ENCODE peak calls at places on chromosomes 12 and 14, in eight cellular contexts. One of them, this sample, is unnamed.

GRCh38 chr14:104285483-104285790 is 147.1 kb downstream of the KIF26A start:
- DNase-seq in GOT3: no peak
- DNase-seq in glomerular endothelial cell: no peak
- DNase-seq in kidney glomerular epithelial cell: no peak
- DNase-seq in stimulated activated CD4-positive, alpha-beta T cell treated with anti-CD3 and anti-CD28 coated beads, Interleukin-1b, Interleukin-23, amount 100 ng/mL, for 48 hours: no peak
- DNase-seq in amygdala: no peak
- DNase-seq in LHCN-M2: no peak
- DNase-seq in NCI-H2107: no peak
- DNase-seq in this sample: no peak

GRCh38 chr12:52279683-52280318 is 5.4 kb downstream of the KRT86 start:
- DNase-seq in GOT3: no peak
- DNase-seq in glomerular endothelial cell: no peak
- DNase-seq in kidney glomerular epithelial cell: peak; percentile 84
- DNase-seq in stimulated activated CD4-positive, alpha-beta T cell treated with anti-CD3 and anti-CD28 coated beads, Interleukin-1b, Interleukin-23, amount 100 ng/mL, for 48 hours: no peak
- DNase-seq in amygdala: no peak
- DNase-seq in LHCN-M2: no peak
- DNase-seq in NCI-H2107: no peak
- DNase-seq in this sample: peak; percentile 64

GRCh38 chr12:1421091-1421902 is 173.1 kb downstream of the FBXL14 start:
- DNase-seq in GOT3: no peak
- DNase-seq in glomerular endothelial cell: no peak
- DNase-seq in kidney glomerular epithelial cell: no peak
- DNase-seq in stimulated activated CD4-positive, alpha-beta T cell treated with anti-CD3 and anti-CD28 coated beads, Interleukin-1b, Interleukin-23, amount 100 ng/mL, for 48 hours: no peak
- DNase-seq in amygdala: no peak
- DNase-seq in LHCN-M2: no peak
- DNase-seq in NCI-H2107: no peak
- DNase-seq in this sample: no peak

GRCh38 chr12:93502802-93503623 is 35.7 kb downstream of the MRPL42 start:
- DNase-seq in GOT3: no peak
- DNase-seq in glomerular endothelial cell: peak; percentile 27
- DNase-seq in kidney glomerular epithelial cell: peak; percentile 15
- DNase-seq in stimulated activated CD4-positive, alpha-beta T cell treated with anti-CD3 and anti-CD28 coated beads, Interleukin-1b, Interleukin-23, amount 100 ng/mL, for 48 hours: peak; percentile 36
- DNase-seq in amygdala: peak; percentile 4
- DNase-seq in LHCN-M2: peak; percentile 23
- DNase-seq in NCI-H2107: peak; percentile 11
- DNase-seq in this sample: no peak

GRCh38 chr14:67167420-67168109 is 21.7 kb upstream of the GARIN2 start:
- DNase-seq in GOT3: no peak
- DNase-seq in glomerular endothelial cell: no peak
- DNase-seq in kidney glomerular epithelial cell: peak; percentile 51
- DNase-seq in stimulated activated CD4-positive, alpha-beta T cell treated with anti-CD3 and anti-CD28 coated beads, Interleukin-1b, Interleukin-23, amount 100 ng/mL, for 48 hours: no peak
- DNase-seq in amygdala: no peak
- DNase-seq in LHCN-M2: peak; percentile 23
- DNase-seq in NCI-H2107: no peak
- DNase-seq in this sample: peak; percentile 23

GRCh38 chr14:68733086-68733621 is 59.7 kb downstream of the ZFP36L1 start:
- DNase-seq in GOT3: no peak
- DNase-seq in glomerular endothelial cell: no peak
- DNase-seq in kidney glomerular epithelial cell: peak; percentile 16
- DNase-seq in stimulated activated CD4-positive, alpha-beta T cell treated with anti-CD3 and anti-CD28 coated beads, Interleukin-1b, Interleukin-23, amount 100 ng/mL, for 48 hours: peak; percentile 45
- DNase-seq in amygdala: peak; percentile 27
- DNase-seq in LHCN-M2: no peak
- DNase-seq in NCI-H2107: no peak
- DNase-seq in this sample: peak; percentile 12

GRCh38 chr14:68819260-68819691 is 26.4 kb upstream of the ZFP36L1 start:
- DNase-seq in GOT3: no peak
- DNase-seq in glomerular endothelial cell: no peak
- DNase-seq in kidney glomerular epithelial cell: peak; percentile 22
- DNase-seq in stimulated activated CD4-positive, alpha-beta T cell treated with anti-CD3 and anti-CD28 coated beads, Interleukin-1b, Interleukin-23, amount 100 ng/mL, for 48 hours: peak; percentile 67
- DNase-seq in amygdala: no peak
- DNase-seq in LHCN-M2: no peak
- DNase-seq in NCI-H2107: no peak
- DNase-seq in this sample: peak; percentile 91

GRCh38 chr12:72025524-72025923 is 86.9 kb downstream of the TPH2 start:
- DNase-seq in GOT3: no peak
- DNase-seq in glomerular endothelial cell: no peak
- DNase-seq in kidney glomerular epithelial cell: no peak
- DNase-seq in stimulated activated CD4-positive, alpha-beta T cell treated with anti-CD3 and anti-CD28 coated beads, Interleukin-1b, Interleukin-23, amount 100 ng/mL, for 48 hours: no peak
- DNase-seq in amygdala: no peak
- DNase-seq in LHCN-M2: no peak
- DNase-seq in NCI-H2107: no peak
- DNase-seq in this sample: no peak

GRCh38 chr14:68741839-68742470 is 50.9 kb downstream of the ZFP36L1 start:
- DNase-seq in GOT3: no peak
- DNase-seq in glomerular endothelial cell: no peak
- DNase-seq in kidney glomerular epithelial cell: no peak
- DNase-seq in stimulated activated CD4-positive, alpha-beta T cell treated with anti-CD3 and anti-CD28 coated beads, Interleukin-1b, Interleukin-23, amount 100 ng/mL, for 48 hours: no peak
- DNase-seq in amygdala: peak; percentile 21
- DNase-seq in LHCN-M2: no peak
- DNase-seq in NCI-H2107: no peak
- DNase-seq in this sample: no peak

GRCh38 chr14:58663494-58664111 is 25.8 kb downstream of the DACT1 start:
- DNase-seq in GOT3: no peak
- DNase-seq in glomerular endothelial cell: no peak
- DNase-seq in kidney glomerular epithelial cell: peak; percentile 96
- DNase-seq in stimulated activated CD4-positive, alpha-beta T cell treated with anti-CD3 and anti-CD28 coated beads, Interleukin-1b, Interleukin-23, amount 100 ng/mL, for 48 hours: no peak
- DNase-seq in amygdala: no peak
- DNase-seq in LHCN-M2: peak; percentile 56
- DNase-seq in NCI-H2107: no peak
- DNase-seq in this sample: peak; percentile 92

GRCh38 chr12:27571463-27571862 is 47.5 kb downstream of the PPFIBP1 start:
- DNase-seq in GOT3: no peak
- DNase-seq in glomerular endothelial cell: no peak
- DNase-seq in kidney glomerular epithelial cell: peak; percentile 78
- DNase-seq in stimulated activated CD4-positive, alpha-beta T cell treated with anti-CD3 and anti-CD28 coated beads, Interleukin-1b, Interleukin-23, amount 100 ng/mL, for 48 hours: no peak
- DNase-seq in amygdala: no peak
- DNase-seq in LHCN-M2: peak; percentile 91
- DNase-seq in NCI-H2107: no peak
- DNase-seq in this sample: peak; percentile 68

GRCh38 chr12:68007023-68007422 is 17.8 kb downstream of the IFNG-AS1 start:
- DNase-seq in GOT3: no peak
- DNase-seq in glomerular endothelial cell: no peak
- DNase-seq in kidney glomerular epithelial cell: peak; percentile 4
- DNase-seq in stimulated activated CD4-positive, alpha-beta T cell treated with anti-CD3 and anti-CD28 coated beads, Interleukin-1b, Interleukin-23, amount 100 ng/mL, for 48 hours: no peak
- DNase-seq in amygdala: no peak
- DNase-seq in LHCN-M2: peak; percentile 5
- DNase-seq in NCI-H2107: no peak
- DNase-seq in this sample: no peak

GRCh38 chr12:3168223-3168770 is 91.1 kb downstream of the TSPAN9 start:
- DNase-seq in GOT3: no peak
- DNase-seq in glomerular endothelial cell: no peak
- DNase-seq in kidney glomerular epithelial cell: no peak
- DNase-seq in stimulated activated CD4-positive, alpha-beta T cell treated with anti-CD3 and anti-CD28 coated beads, Interleukin-1b, Interleukin-23, amount 100 ng/mL, for 48 hours: no peak
- DNase-seq in amygdala: no peak
- DNase-seq in LHCN-M2: no peak
- DNase-seq in NCI-H2107: no peak
- DNase-seq in this sample: no peak

GRCh38 chr12:68224613-68225285 is 861 bp downstream of the IL26 start:
- DNase-seq in GOT3: no peak
- DNase-seq in glomerular endothelial cell: no peak
- DNase-seq in kidney glomerular epithelial cell: peak; percentile 13
- DNase-seq in stimulated activated CD4-positive, alpha-beta T cell treated with anti-CD3 and anti-CD28 coated beads, Interleukin-1b, Interleukin-23, amount 100 ng/mL, for 48 hours: no peak
- DNase-seq in amygdala: no peak
- DNase-seq in LHCN-M2: peak; percentile 71
- DNase-seq in NCI-H2107: no peak
- DNase-seq in this sample: no peak

GRCh38 chr12:1797991-1798733 is 22.2 kb upstream of the LRTM2 start:
- DNase-seq in GOT3: no peak
- DNase-seq in glomerular endothelial cell: no peak
- DNase-seq in kidney glomerular epithelial cell: no peak
- DNase-seq in stimulated activated CD4-positive, alpha-beta T cell treated with anti-CD3 and anti-CD28 coated beads, Interleukin-1b, Interleukin-23, amount 100 ng/mL, for 48 hours: no peak
- DNase-seq in amygdala: no peak
- DNase-seq in LHCN-M2: no peak
- DNase-seq in NCI-H2107: no peak
- DNase-seq in this sample: no peak

GRCh38 chr14:74919421-74920165 is 3.5 kb downstream of the RPS6KL1 start:
- DNase-seq in GOT3: no peak
- DNase-seq in glomerular endothelial cell: no peak
- DNase-seq in kidney glomerular epithelial cell: peak; percentile 82
- DNase-seq in stimulated activated CD4-positive, alpha-beta T cell treated with anti-CD3 and anti-CD28 coated beads, Interleukin-1b, Interleukin-23, amount 100 ng/mL, for 48 hours: no peak
- DNase-seq in amygdala: no peak
- DNase-seq in LHCN-M2: no peak
- DNase-seq in NCI-H2107: no peak
- DNase-seq in this sample: peak; percentile 34

GRCh38 chr12:63400746-63401145 is 249.7 kb upstream of the AVPR1A start:
- DNase-seq in GOT3: no peak
- DNase-seq in glomerular endothelial cell: peak; percentile 76
- DNase-seq in kidney glomerular epithelial cell: peak; percentile 70
- DNase-seq in stimulated activated CD4-positive, alpha-beta T cell treated with anti-CD3 and anti-CD28 coated beads, Interleukin-1b, Interleukin-23, amount 100 ng/mL, for 48 hours: no peak
- DNase-seq in amygdala: no peak
- DNase-seq in LHCN-M2: no peak
- DNase-seq in NCI-H2107: no peak
- DNase-seq in this sample: peak; percentile 92

GRCh38 chr14:52840916-52841315 is 49.5 kb upstream of the GNPNAT1 start:
- DNase-seq in GOT3: no peak
- DNase-seq in glomerular endothelial cell: no peak
- DNase-seq in kidney glomerular epithelial cell: no peak
- DNase-seq in stimulated activated CD4-positive, alpha-beta T cell treated with anti-CD3 and anti-CD28 coated beads, Interleukin-1b, Interleukin-23, amount 100 ng/mL, for 48 hours: no peak
- DNase-seq in amygdala: peak; percentile 7
- DNase-seq in LHCN-M2: peak; percentile 79
- DNase-seq in NCI-H2107: no peak
- DNase-seq in this sample: no peak

GRCh38 chr12:54251667-54252284 is 28.1 kb downstream of the CBX5 start:
- DNase-seq in GOT3: no peak
- DNase-seq in glomerular endothelial cell: no peak
- DNase-seq in kidney glomerular epithelial cell: peak; percentile 66
- DNase-seq in stimulated activated CD4-positive, alpha-beta T cell treated with anti-CD3 and anti-CD28 coated beads, Interleukin-1b, Interleukin-23, amount 100 ng/mL, for 48 hours: no peak
- DNase-seq in amygdala: no peak
- DNase-seq in LHCN-M2: peak; percentile 46
- DNase-seq in NCI-H2107: no peak
- DNase-seq in this sample: no peak

GRCh38 chr12:4771172-4771959 is 51.2 kb downstream of the GALNT8 start:
- DNase-seq in GOT3: no peak
- DNase-seq in glomerular endothelial cell: no peak
- DNase-seq in kidney glomerular epithelial cell: no peak
- DNase-seq in stimulated activated CD4-positive, alpha-beta T cell treated with anti-CD3 and anti-CD28 coated beads, Interleukin-1b, Interleukin-23, amount 100 ng/mL, for 48 hours: no peak
- DNase-seq in amygdala: no peak
- DNase-seq in LHCN-M2: no peak
- DNase-seq in NCI-H2107: no peak
- DNase-seq in this sample: no peak

GRCh38 chr12:20695232-20695631 is at the start of gene SLCO1C1:
- DNase-seq in GOT3: no peak
- DNase-seq in glomerular endothelial cell: no peak
- DNase-seq in kidney glomerular epithelial cell: no peak
- DNase-seq in stimulated activated CD4-positive, alpha-beta T cell treated with anti-CD3 and anti-CD28 coated beads, Interleukin-1b, Interleukin-23, amount 100 ng/mL, for 48 hours: no peak
- DNase-seq in amygdala: peak; percentile 50
- DNase-seq in LHCN-M2: no peak
- DNase-seq in NCI-H2107: no peak
- DNase-seq in this sample: no peak

GRCh38 chr14:101352567-101352966 is 208.7 kb upstream of the DIO3 start:
- DNase-seq in GOT3: no peak
- DNase-seq in glomerular endothelial cell: no peak
- DNase-seq in kidney glomerular epithelial cell: no peak
- DNase-seq in stimulated activated CD4-positive, alpha-beta T cell treated with anti-CD3 and anti-CD28 coated beads, Interleukin-1b, Interleukin-23, amount 100 ng/mL, for 48 hours: no peak
- DNase-seq in amygdala: no peak
- DNase-seq in LHCN-M2: no peak
- DNase-seq in NCI-H2107: no peak
- DNase-seq in this sample: no peak

GRCh38 chr12:110791589-110791988 is 48.9 kb upstream of the PPP1CC start:
- DNase-seq in GOT3: no peak
- DNase-seq in glomerular endothelial cell: no peak
- DNase-seq in kidney glomerular epithelial cell: no peak
- DNase-seq in stimulated activated CD4-positive, alpha-beta T cell treated with anti-CD3 and anti-CD28 coated beads, Interleukin-1b, Interleukin-23, amount 100 ng/mL, for 48 hours: no peak
- DNase-seq in amygdala: no peak
- DNase-seq in LHCN-M2: no peak
- DNase-seq in NCI-H2107: no peak
- DNase-seq in this sample: no peak

GRCh38 chr14:22699801-22700564 is 55.8 kb upstream of the OR6J1 start:
- DNase-seq in GOT3: no peak
- DNase-seq in glomerular endothelial cell: peak; percentile 92
- DNase-seq in kidney glomerular epithelial cell: no peak
- DNase-seq in stimulated activated CD4-positive, alpha-beta T cell treated with anti-CD3 and anti-CD28 coated beads, Interleukin-1b, Interleukin-23, amount 100 ng/mL, for 48 hours: no peak
- DNase-seq in amygdala: no peak
- DNase-seq in LHCN-M2: no peak
- DNase-seq in NCI-H2107: no peak
- DNase-seq in this sample: peak; percentile 18

GRCh38 chr12:114221976-114222630 is 183.8 kb downstream of the TBX5 start:
- DNase-seq in GOT3: no peak
- DNase-seq in glomerular endothelial cell: no peak
- DNase-seq in kidney glomerular epithelial cell: no peak
- DNase-seq in stimulated activated CD4-positive, alpha-beta T cell treated with anti-CD3 and anti-CD28 coated beads, Interleukin-1b, Interleukin-23, amount 100 ng/mL, for 48 hours: no peak
- DNase-seq in amygdala: no peak
- DNase-seq in LHCN-M2: no peak
- DNase-seq in NCI-H2107: no peak
- DNase-seq in this sample: no peak

GRCh38 chr12:91959220-91959619 is 186.4 kb downstream of the BTG1 start:
- DNase-seq in GOT3: no peak
- DNase-seq in glomerular endothelial cell: no peak
- DNase-seq in kidney glomerular epithelial cell: no peak
- DNase-seq in stimulated activated CD4-positive, alpha-beta T cell treated with anti-CD3 and anti-CD28 coated beads, Interleukin-1b, Interleukin-23, amount 100 ng/mL, for 48 hours: no peak
- DNase-seq in amygdala: no peak
- DNase-seq in LHCN-M2: no peak
- DNase-seq in NCI-H2107: no peak
- DNase-seq in this sample: no peak

GRCh38 chr14:67971627-67972625 is 152.3 kb downstream of the RAD51B start:
- DNase-seq in GOT3: no peak
- DNase-seq in glomerular endothelial cell: no peak
- DNase-seq in kidney glomerular epithelial cell: no peak
- DNase-seq in stimulated activated CD4-positive, alpha-beta T cell treated with anti-CD3 and anti-CD28 coated beads, Interleukin-1b, Interleukin-23, amount 100 ng/mL, for 48 hours: no peak
- DNase-seq in amygdala: no peak
- DNase-seq in LHCN-M2: peak; percentile 20
- DNase-seq in NCI-H2107: no peak
- DNase-seq in this sample: no peak

GRCh38 chr12:89571481-89572190 is 45.8 kb upstream of the POC1B start:
- DNase-seq in GOT3: no peak
- DNase-seq in glomerular endothelial cell: no peak
- DNase-seq in kidney glomerular epithelial cell: no peak
- DNase-seq in stimulated activated CD4-positive, alpha-beta T cell treated with anti-CD3 and anti-CD28 coated beads, Interleukin-1b, Interleukin-23, amount 100 ng/mL, for 48 hours: no peak
- DNase-seq in amygdala: no peak
- DNase-seq in LHCN-M2: peak; percentile 77
- DNase-seq in NCI-H2107: no peak
- DNase-seq in this sample: no peak

GRCh38 chr14:20799955-20800544 is 2.6 kb downstream of the RNASE1 start:
- DNase-seq in GOT3: no peak
- DNase-seq in glomerular endothelial cell: no peak
- DNase-seq in kidney glomerular epithelial cell: no peak
- DNase-seq in stimulated activated CD4-positive, alpha-beta T cell treated with anti-CD3 and anti-CD28 coated beads, Interleukin-1b, Interleukin-23, amount 100 ng/mL, for 48 hours: no peak
- DNase-seq in amygdala: peak; percentile 56
- DNase-seq in LHCN-M2: no peak
- DNase-seq in NCI-H2107: no peak
- DNase-seq in this sample: no peak

GRCh38 chr12:109345428-109345827 is 2.3 kb upstream of the MYO1H start:
- DNase-seq in GOT3: no peak
- DNase-seq in glomerular endothelial cell: no peak
- DNase-seq in kidney glomerular epithelial cell: no peak
- DNase-seq in stimulated activated CD4-positive, alpha-beta T cell treated with anti-CD3 and anti-CD28 coated beads, Interleukin-1b, Interleukin-23, amount 100 ng/mL, for 48 hours: no peak
- DNase-seq in amygdala: no peak
- DNase-seq in LHCN-M2: no peak
- DNase-seq in NCI-H2107: no peak
- DNase-seq in this sample: no peak

This sample was measured in kidney epithelial cell.